ENCODE peak calls at places on chromosome X, in seven cellular contexts. S is mesendoderm, I is neuronal stem cell, F is H9, L is IMR-90, W is H1, T is mesenchymal stem cell. Q is an unnamed sample.

GRCh38 chrX:73213734-73214133 is 917 bp downstream of the NAP1L2 start:
- DNase-seq in S (no peak), I (no peak), F (no peak), L (no peak), W (no peak), T (no peak), Q (no peak)

GRCh38 chrX:65985922-65986588 is 53.8 kb downstream of the VSIG4 start:
- DNase-seq in S (peak; percentile 96), I (peak; percentile 26), F (peak; percentile 40), L (peak; percentile 47), W (no peak), T (peak; percentile 57), Q (peak; percentile 71)

GRCh38 chrX:135382260-135382659 is 39.5 kb upstream of the SMIM10L2A start:
- DNase-seq in S (no peak), I (no peak), F (no peak), L (no peak), W (no peak), T (no peak), Q (no peak)

GRCh38 chrX:24063488-24063887 is 8.7 kb downstream of the EIF2S3 start:
- DNase-seq in S (no peak), I (no peak), F (no peak), L (no peak), W (no peak), T (no peak), Q (no peak)

GRCh38 chrX:120749141-120749846 is 119.4 kb upstream of the C1GALT1C1 start:
- DNase-seq in S (no peak), I (no peak), F (no peak), L (no peak), W (no peak), T (no peak), Q (peak; percentile 73)

GRCh38 chrX:24426921-24427746 is 38.0 kb upstream of the PDK3 start:
- DNase-seq in S (no peak), I (no peak), F (no peak), L (no peak), W (no peak), T (no peak), Q (no peak)

GRCh38 chrX:47814853-47815252 is 21.8 kb upstream of the ZNF81 start:
- DNase-seq in S (peak; percentile 48), I (no peak), F (peak; percentile 52), L (no peak), W (no peak), T (no peak), Q (no peak)

GRCh38 chrX:69906447-69906846 is 143.3 kb downstream of the AWAT2 start:
- DNase-seq in S (no peak), I (no peak), F (no peak), L (no peak), W (no peak), T (no peak), Q (no peak)

GRCh38 chrX:133810925-133811324 is 174.5 kb downstream of the GPC3 start:
- DNase-seq in S (no peak), I (no peak), F (no peak), L (no peak), W (no peak), T (no peak), Q (no peak)

DNA sequence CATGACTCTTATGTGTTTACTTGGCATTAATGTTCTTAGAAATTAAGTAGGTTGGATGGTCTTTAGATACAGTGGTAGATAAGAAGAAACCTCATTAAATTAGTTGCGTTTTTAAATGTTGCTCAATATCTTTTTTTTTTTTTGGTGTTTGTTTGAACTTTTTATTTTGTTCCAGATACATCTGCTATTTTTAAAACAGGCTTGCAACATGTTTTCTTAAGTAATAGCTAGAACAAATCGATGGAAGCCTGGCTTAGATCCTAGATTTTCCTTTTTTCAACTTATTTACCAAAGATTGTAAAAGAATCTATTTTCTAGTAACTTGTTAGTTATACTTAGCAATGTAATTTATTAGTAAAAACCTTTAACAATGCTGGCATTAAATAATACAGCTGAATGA is 9.3 kb downstream of the CNKSR2 start:
- DNase-seq in S (no peak), I (no peak), F (no peak), L (no peak), W (no peak), T (no peak), Q (no peak)
- H2BK120ac ChIP-seq in S (no peak overlapping the region), I (no peak overlapping the region), F (no peak overlapping the region), L (no peak overlapping the region), W (no peak overlapping the region), T (no peak overlapping the region), Q (no peak overlapping the region)

GRCh38 chrX:48936429-48937064 is 17.7 kb upstream of the PIM2 start:
- DNase-seq in S (no peak), I (no peak), F (no peak), L (no peak), W (no peak), T (no peak), Q (no peak)

GRCh38 chrX:48937065-48937907 is 18.5 kb upstream of the PIM2 start:
- DNase-seq in S (peak; percentile 70), I (no peak), F (no peak), L (no peak), W (no peak), T (peak; percentile 54), Q (peak; percentile 21)

GRCh38 chrX:48938721-48939416 is 18.5 kb downstream of the OTUD5 start:
- DNase-seq in S (no peak), I (no peak), F (no peak), L (no peak), W (no peak), T (no peak), Q (no peak)

GRCh38 chrX:48933757-48934156 is 14.9 kb upstream of the PIM2 start:
- DNase-seq in S (no peak), I (no peak), F (no peak), L (no peak), W (no peak), T (no peak), Q (no peak)

DNA sequence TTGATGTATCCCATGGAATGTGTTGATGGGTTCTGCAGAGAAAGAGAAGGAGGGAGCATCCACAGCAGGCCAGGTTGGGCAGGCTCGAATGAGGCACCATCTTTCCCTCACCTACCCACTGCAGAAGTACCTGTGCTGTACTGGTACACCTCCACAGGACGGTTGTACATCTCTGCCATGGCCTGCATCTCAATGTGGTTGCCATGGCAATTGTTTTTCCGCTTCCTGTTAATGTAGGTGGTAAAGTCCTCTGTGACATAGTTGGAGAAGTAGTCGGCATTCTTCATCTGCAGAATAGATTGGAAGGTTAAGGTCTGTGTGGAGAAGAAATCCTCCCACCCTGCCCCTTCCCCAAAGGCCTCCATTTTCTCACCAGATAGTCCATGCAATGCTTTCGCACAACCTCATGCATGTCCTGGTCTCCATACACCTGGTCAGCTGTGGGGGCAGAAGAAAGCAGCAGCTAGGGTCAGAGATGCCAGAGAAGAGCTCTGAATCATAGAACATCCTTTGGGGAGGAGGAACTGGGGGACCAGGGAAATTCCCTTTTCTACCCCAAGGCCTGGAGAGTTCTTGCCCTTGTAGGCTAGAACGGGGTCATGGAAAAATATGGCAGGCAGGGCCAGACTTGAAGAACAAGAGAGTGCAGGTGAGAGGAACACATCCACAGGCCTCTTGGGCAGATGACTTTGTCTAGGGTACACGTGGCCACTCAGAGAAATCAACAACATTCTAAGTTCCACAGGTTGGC is 15.9 kb upstream of the PIM2 start:
- DNase-seq in S (no peak), I (no peak), F (no peak), L (no peak), W (no peak), T (no peak), Q (no peak)
- H3K4me1 ChIP-seq in S (no peaks in the 10 kb centered on the region), I (peaks cover 3% of the 10 kb centered on the region), F (peaks cover 4% of the 10 kb centered on the region), L (no peaks in the 10 kb centered on the region), W (peaks cover 5% of the 10 kb centered on the region), T (peaks cover 15% of the 10 kb centered on the region), Q (no peaks in the 10 kb centered on the region)

GRCh38 chrX:153791104-153791852 is 2.9 kb downstream of the IDH3G start:
- DNase-seq in S (no peak), I (no peak), F (no peak), L (no peak), W (no peak), T (no peak), Q (no peak)

GRCh38 chrX:153794018-153794896 is at the start of the genes IDH3G and SSR4:
- DNase-seq in S (peak; percentile 95), I (peak; percentile 91), F (peak; percentile 94), L (peak; percentile 93), W (peak; percentile 81), T (peak; percentile 94), Q (peak; percentile 94)

GRCh38 chrX:153789654-153790053 is 4.5 kb downstream of the IDH3G start:
- DNase-seq in S (no peak), I (no peak), F (no peak), L (no peak), W (no peak), T (no peak), Q (no peak)

GRCh38 chrX:153793291-153793690 is 884 bp downstream of the IDH3G start:
- DNase-seq in S (peak; percentile 11), I (no peak), F (no peak), L (no peak), W (no peak), T (peak; percentile 25), Q (no peak)

DNA sequence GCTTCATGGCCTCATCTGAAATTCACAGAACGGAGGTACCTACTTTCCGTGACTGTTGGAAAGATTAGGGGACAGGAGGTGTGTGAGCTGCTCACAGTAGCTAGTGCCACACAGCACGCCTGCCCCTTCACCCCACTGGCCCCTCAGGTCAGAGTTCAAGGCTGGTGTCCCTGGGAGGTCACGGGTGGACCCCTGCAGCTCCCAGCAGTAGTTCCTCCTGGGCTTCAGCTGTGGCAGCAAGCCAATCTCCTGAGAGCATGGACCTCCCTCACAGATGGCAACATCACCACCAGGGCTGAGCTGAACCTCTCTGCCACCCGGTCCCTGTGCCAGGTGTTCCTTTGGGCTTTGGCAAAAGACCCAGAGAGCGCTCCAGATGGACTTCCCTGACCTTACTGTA is 1.8 kb downstream of the IDH3G start:
- DNase-seq in S (no peak), I (no peak), F (no peak), L (no peak), W (no peak), T (no peak), Q (no peak)
- H2BK120ac ChIP-seq in S (no peak overlapping the region), I (no peak overlapping the region), F (no peak overlapping the region), L (no peak overlapping the region), W (no peak overlapping the region), T (no peak overlapping the region), Q (no peak overlapping the region)

GRCh38 chrX:18410038-18410437 is 15.4 kb upstream of the CDKL5 start:
- DNase-seq in S (peak; percentile 46), I (no peak), F (no peak), L (peak; percentile 55), W (no peak), T (peak; percentile 28), Q (peak; percentile 35)

GRCh38 chrX:18401848-18402213 is 23.6 kb upstream of the CDKL5 start:
- DNase-seq in S (no peak), I (no peak), F (no peak), L (no peak), W (no peak), T (no peak), Q (no peak)

DNA sequence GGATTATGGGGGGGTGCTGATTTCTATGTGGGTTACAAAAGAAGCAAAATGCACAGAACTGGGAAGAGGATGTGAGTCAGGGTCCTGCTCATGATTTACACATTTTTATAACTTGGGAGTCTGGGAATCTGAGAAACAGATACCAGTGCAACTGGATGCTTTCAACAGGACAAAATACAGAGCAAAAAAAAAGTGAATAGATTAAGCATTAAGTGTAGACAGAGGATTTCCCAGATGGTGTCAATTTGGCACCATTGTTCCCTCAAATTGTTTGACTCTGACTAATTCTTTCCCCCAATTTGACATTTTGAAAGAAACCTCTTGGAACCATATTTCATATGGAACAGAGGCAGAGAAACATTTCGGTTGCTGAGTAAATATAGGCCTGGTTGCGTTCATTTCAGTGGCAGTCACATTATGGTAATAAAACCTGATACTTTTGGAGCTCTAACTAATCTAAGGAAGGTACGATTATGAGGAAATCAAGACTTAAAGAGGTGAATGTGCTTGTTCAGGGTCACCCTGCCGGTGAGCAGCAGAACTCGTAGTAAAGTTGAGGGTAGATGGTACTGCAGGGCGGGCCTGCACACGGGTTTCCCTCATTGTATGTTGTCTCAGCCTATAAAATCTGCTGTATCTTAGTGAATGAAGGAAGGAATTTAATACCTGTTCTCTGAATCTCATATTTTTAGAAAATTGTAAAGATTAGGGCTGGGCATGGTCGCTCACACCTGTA is 18.7 kb upstream of the CDKL5 start:
- DNase-seq in S (no peak), I (no peak), F (no peak), L (peak; percentile 40), W (no peak), T (no peak), Q (no peak)
- H3K4me1 ChIP-seq in S (no peaks in the 10 kb centered on the region), I (no peaks in the 10 kb centered on the region), F (no peaks in the 10 kb centered on the region), L (no peaks in the 10 kb centered on the region), W (no peaks in the 10 kb centered on the region), T (no peaks in the 10 kb centered on the region), Q (no peaks in the 10 kb centered on the region)

Q was measured in trophoblast cell.